ENCODE peak calls at places on chromosomes 11 and 22, in seven cellular contexts. One of them, this sample, is unnamed. For H3K9me3 and H3K4me1, the result is how much of the 10 kb centered on the place peaks cover.

GRCh38 chr11:67644472-67645418 is 5.2 kb upstream of the TBX10 start:
- DNase-seq in H1: no peak
- DNase-seq in HCT116: no peak
- DNase-seq in neural progenitor cell: no peak
- DNase-seq in heart left ventricle: no peak
- DNase-seq in transverse colon: no peak
- DNase-seq in tibial nerve: no peak
- DNase-seq in this sample: no peak

GRCh38 chr22:37870273-37870672 is 21.1 kb downstream of the EIF3L start:
- DNase-seq in H1: no peak
- DNase-seq in HCT116: no peak
- DNase-seq in neural progenitor cell: no peak
- DNase-seq in heart left ventricle: no peak
- DNase-seq in transverse colon: no peak
- DNase-seq in tibial nerve: no peak
- DNase-seq in this sample: no peak

GRCh38 chr11:1263036-1263435 is 40.2 kb downstream of the MUC5B start:
- DNase-seq in H1: no peak
- DNase-seq in HCT116: no peak
- DNase-seq in neural progenitor cell: no peak
- DNase-seq in heart left ventricle: no peak
- DNase-seq in transverse colon: peak
- DNase-seq in tibial nerve: no peak
- DNase-seq in this sample: no peak

GRCh38 chr11:6736495-6737121 is 35.2 kb downstream of the OR2AG2 start:
- DNase-seq in H1: no peak
- DNase-seq in HCT116: no peak
- DNase-seq in neural progenitor cell: no peak
- DNase-seq in heart left ventricle: no peak
- DNase-seq in transverse colon: no peak
- DNase-seq in tibial nerve: no peak
- DNase-seq in this sample: no peak

GRCh38 chr22:46008291-46008690 is 31.3 kb upstream of the WNT7B start:
- DNase-seq in H1: no peak
- DNase-seq in HCT116: no peak
- DNase-seq in neural progenitor cell: no peak
- DNase-seq in heart left ventricle: no peak
- DNase-seq in transverse colon: no peak
- DNase-seq in tibial nerve: no peak
- DNase-seq in this sample: no peak

GRCh38 chr11:68449951-68450350 is 10.6 kb upstream of the PPP6R3 start:
- DNase-seq in H1: no peak
- DNase-seq in HCT116: no peak
- DNase-seq in neural progenitor cell: no peak
- DNase-seq in heart left ventricle: no peak
- DNase-seq in transverse colon: no peak
- DNase-seq in tibial nerve: no peak
- DNase-seq in this sample: no peak

GRCh38 chr11:108768370-108768769 is 103.5 kb downstream of the DDX10 start:
- DNase-seq in H1: no peak
- DNase-seq in HCT116: no peak
- DNase-seq in neural progenitor cell: no peak
- DNase-seq in heart left ventricle: no peak
- DNase-seq in transverse colon: no peak
- DNase-seq in tibial nerve: no peak
- DNase-seq in this sample: no peak

GRCh38 chr11:35622070-35622469 is 3.8 kb downstream of the FJX1 start:
- DNase-seq in H1: no peak
- DNase-seq in HCT116: no peak
- DNase-seq in neural progenitor cell: peak
- DNase-seq in heart left ventricle: no peak
- DNase-seq in transverse colon: no peak
- DNase-seq in tibial nerve: no peak
- DNase-seq in this sample: no peak

GRCh38 chr11:3880724-3881123 is 25.3 kb downstream of the STIM1 start:
- DNase-seq in H1: no peak
- DNase-seq in HCT116: no peak
- DNase-seq in neural progenitor cell: no peak
- DNase-seq in heart left ventricle: no peak
- DNase-seq in transverse colon: no peak
- DNase-seq in tibial nerve: no peak
- DNase-seq in this sample: no peak

GRCh38 chr11:28491431-28491830 is 383.2 kb downstream of the METTL15 start:
- DNase-seq in H1: no peak
- DNase-seq in HCT116: no peak
- DNase-seq in neural progenitor cell: no peak
- DNase-seq in heart left ventricle: no peak
- DNase-seq in transverse colon: no peak
- DNase-seq in tibial nerve: no peak
- DNase-seq in this sample: no peak

GRCh38 chr11:119745776-119746535 is 17.0 kb upstream of the NECTIN1 start:
- DNase-seq in H1: no peak
- DNase-seq in HCT116: no peak
- DNase-seq in neural progenitor cell: no peak
- DNase-seq in heart left ventricle: no peak
- DNase-seq in transverse colon: no peak
- DNase-seq in tibial nerve: no peak
- DNase-seq in this sample: no peak

GRCh38 chr11:79312591-79313267 is 128.1 kb downstream of the TENM4 start:
- DNase-seq in H1: no peak
- DNase-seq in HCT116: no peak
- DNase-seq in neural progenitor cell: no peak
- DNase-seq in heart left ventricle: no peak
- DNase-seq in transverse colon: no peak
- DNase-seq in tibial nerve: no peak
- DNase-seq in this sample: no peak

GRCh38 chr22:36435516-36436415 is 45.7 kb downstream of the TXN2 start:
- DNase-seq in H1: no peak
- DNase-seq in HCT116: no peak
- DNase-seq in neural progenitor cell: peak
- DNase-seq in heart left ventricle: no peak
- DNase-seq in transverse colon: peak
- DNase-seq in tibial nerve: no peak
- DNase-seq in this sample: no peak

GRCh38 chr11:1560618-1561251 is 11.3 kb downstream of the DUSP8 start:
- DNase-seq in H1: no peak
- DNase-seq in HCT116: no peak
- DNase-seq in neural progenitor cell: no peak
- DNase-seq in heart left ventricle: no peak
- DNase-seq in transverse colon: no peak
- DNase-seq in tibial nerve: no peak
- DNase-seq in this sample: no peak

GRCh38 chr11:1875093-1875785 is 16.5 kb downstream of the PRR33 start:
- DNase-seq in H1: no peak
- DNase-seq in HCT116: no peak
- DNase-seq in neural progenitor cell: no peak
- DNase-seq in heart left ventricle: peak
- DNase-seq in transverse colon: peak
- DNase-seq in tibial nerve: no peak
- DNase-seq in this sample: no peak

GRCh38 chr22:37189011-37189466 is 992 bp upstream of the C1QTNF6 start:
- DNase-seq in H1: no peak
- DNase-seq in HCT116: peak
- DNase-seq in neural progenitor cell: no peak
- DNase-seq in heart left ventricle: no peak
- DNase-seq in transverse colon: no peak
- DNase-seq in tibial nerve: no peak
- DNase-seq in this sample: no peak

GRCh38 chr22:43081968-43082367 is 7.2 kb downstream of the TTLL1 start:
- DNase-seq in H1: no peak
- DNase-seq in HCT116: no peak
- DNase-seq in neural progenitor cell: no peak
- DNase-seq in heart left ventricle: no peak
- DNase-seq in transverse colon: no peak
- DNase-seq in tibial nerve: no peak
- DNase-seq in this sample: no peak

GRCh38 chr22:36977401-36977861 is 41.8 kb downstream of the TST start:
- DNase-seq in H1: peak
- DNase-seq in HCT116: no peak
- DNase-seq in neural progenitor cell: peak
- DNase-seq in heart left ventricle: peak
- DNase-seq in transverse colon: peak
- DNase-seq in tibial nerve: peak
- DNase-seq in this sample: no peak

GRCh38 chr11:1953489-1954284 is 6.6 kb downstream of the MRPL23 start:
- DNase-seq in H1: no peak
- DNase-seq in HCT116: no peak
- DNase-seq in neural progenitor cell: no peak
- DNase-seq in heart left ventricle: peak
- DNase-seq in transverse colon: no peak
- DNase-seq in tibial nerve: no peak
- DNase-seq in this sample: no peak

GRCh38 chr11:105673089-105673488 is 63.2 kb downstream of the GRIA4 start:
- DNase-seq in H1: no peak
- DNase-seq in HCT116: no peak
- DNase-seq in neural progenitor cell: peak
- DNase-seq in heart left ventricle: peak
- DNase-seq in transverse colon: no peak
- DNase-seq in tibial nerve: no peak
- DNase-seq in this sample: peak

DNA sequence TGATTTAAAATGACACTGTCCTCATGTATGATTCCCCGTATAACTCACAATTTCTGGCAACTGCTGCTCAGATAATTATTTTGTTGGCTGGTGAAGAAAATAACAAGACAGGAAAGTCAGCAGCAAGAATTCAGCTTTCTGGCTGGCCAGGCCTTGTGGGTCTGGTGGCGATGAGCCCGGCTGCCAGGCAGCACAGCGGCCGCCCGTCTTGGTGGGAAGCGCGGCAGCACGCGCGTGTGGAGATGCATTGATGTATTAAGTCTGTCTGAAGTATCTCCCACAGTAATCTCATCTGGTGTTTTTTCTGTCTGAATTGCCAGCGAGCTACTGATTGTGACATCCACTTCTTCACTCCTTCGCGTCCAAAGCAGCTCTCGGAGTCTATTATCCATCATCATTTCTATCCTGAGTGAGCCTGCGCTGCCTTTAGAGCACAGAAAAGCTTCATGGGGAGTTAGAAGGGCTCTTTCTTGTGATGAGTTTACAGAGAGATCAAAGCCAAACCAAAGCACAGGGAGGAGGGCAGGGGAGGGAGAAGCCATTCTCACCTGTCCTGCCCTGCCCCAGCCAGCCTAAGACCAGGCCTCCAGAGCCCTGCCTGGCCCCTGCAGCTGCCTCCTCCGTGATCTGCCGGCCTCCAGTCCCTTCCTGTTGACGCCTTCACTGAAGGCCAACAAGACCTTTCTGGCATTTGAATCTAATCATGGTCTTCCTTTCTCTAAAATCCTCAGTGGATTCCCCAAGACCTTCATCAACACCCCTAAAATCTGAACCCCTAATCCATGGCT is 1418.9 kb downstream of the TBC1D22A start:
- DNase-seq in H1: no peak
- DNase-seq in HCT116: no peak
- DNase-seq in neural progenitor cell: no peak
- DNase-seq in heart left ventricle: no peak
- DNase-seq in transverse colon: no peak
- DNase-seq in tibial nerve: no peak
- DNase-seq in this sample: no peak
- H3K9me3 ChIP-seq in H1: under half
- H3K9me3 ChIP-seq in HCT116: under half
- H3K9me3 ChIP-seq in neural progenitor cell: under half
- H3K9me3 ChIP-seq in heart left ventricle: under half
- H3K9me3 ChIP-seq in transverse colon: under half
- H3K9me3 ChIP-seq in tibial nerve: under half
- H3K9me3 ChIP-seq in this sample: under half

GRCh38 chr11:62556102-62556871 is 9.7 kb upstream of the AHNAK start:
- DNase-seq in H1: peak
- DNase-seq in HCT116: peak
- DNase-seq in neural progenitor cell: peak
- DNase-seq in heart left ventricle: peak
- DNase-seq in transverse colon: peak
- DNase-seq in tibial nerve: peak
- DNase-seq in this sample: no peak

GRCh38 chr11:62556872-62557631 is 10.4 kb upstream of the AHNAK start:
- DNase-seq in H1: no peak
- DNase-seq in HCT116: no peak
- DNase-seq in neural progenitor cell: no peak
- DNase-seq in heart left ventricle: no peak
- DNase-seq in transverse colon: peak
- DNase-seq in tibial nerve: no peak
- DNase-seq in this sample: no peak

GRCh38 chr11:62559204-62559603 is 12.6 kb upstream of the AHNAK start:
- DNase-seq in H1: no peak
- DNase-seq in HCT116: no peak
- DNase-seq in neural progenitor cell: peak
- DNase-seq in heart left ventricle: no peak
- DNase-seq in transverse colon: no peak
- DNase-seq in tibial nerve: no peak
- DNase-seq in this sample: no peak

GRCh38 chr11:62560566-62561103 is 13.1 kb downstream of the EEF1G start:
- DNase-seq in H1: peak
- DNase-seq in HCT116: peak
- DNase-seq in neural progenitor cell: peak
- DNase-seq in heart left ventricle: peak
- DNase-seq in transverse colon: peak
- DNase-seq in tibial nerve: peak
- DNase-seq in this sample: no peak

GRCh38 chr11:62558669-62559068 is 12.1 kb upstream of the AHNAK start:
- DNase-seq in H1: no peak
- DNase-seq in HCT116: no peak
- DNase-seq in neural progenitor cell: no peak
- DNase-seq in heart left ventricle: no peak
- DNase-seq in transverse colon: no peak
- DNase-seq in tibial nerve: no peak
- DNase-seq in this sample: no peak
- H3K4me1 ChIP-seq in H1: under half
- H3K4me1 ChIP-seq in HCT116: half or more
- H3K4me1 ChIP-seq in neural progenitor cell: half or more
- H3K4me1 ChIP-seq in heart left ventricle: half or more
- H3K4me1 ChIP-seq in transverse colon: half or more
- H3K4me1 ChIP-seq in tibial nerve: under half
- H3K4me1 ChIP-seq in this sample: under half

DNA sequence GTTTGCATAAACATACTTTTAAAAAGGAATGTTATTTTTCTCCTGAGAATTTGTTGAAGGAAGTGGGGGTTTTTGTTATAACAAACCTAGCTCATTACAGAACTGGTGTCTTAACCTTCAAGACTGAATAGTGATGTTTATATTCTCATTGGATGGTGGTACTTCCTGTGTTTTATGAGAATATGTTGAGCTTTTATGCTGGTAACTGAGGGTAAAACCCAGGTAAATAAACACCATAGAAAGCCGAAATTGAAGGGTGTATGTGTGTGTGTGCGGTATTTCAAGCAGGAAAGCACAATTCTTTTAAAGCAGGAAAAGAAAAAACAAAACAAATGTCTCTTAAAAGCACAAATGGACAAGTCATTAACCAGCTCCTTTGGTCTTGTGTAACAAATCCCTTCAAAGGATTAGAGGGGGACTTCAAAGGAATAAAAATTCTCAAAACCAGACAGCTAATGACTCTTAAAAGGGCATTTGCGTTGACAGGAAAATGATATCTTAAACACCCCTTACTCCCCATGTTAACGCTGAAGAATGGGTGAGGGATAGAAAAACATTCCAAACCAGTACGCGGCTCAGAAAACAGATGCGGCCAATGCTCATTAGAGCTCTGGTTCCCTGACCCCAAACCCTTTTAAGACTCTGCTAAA is 23.8 kb downstream of the LMO2 start:
- DNase-seq in H1: no peak
- DNase-seq in HCT116: no peak
- DNase-seq in neural progenitor cell: peak
- DNase-seq in heart left ventricle: no peak
- DNase-seq in transverse colon: no peak
- DNase-seq in tibial nerve: no peak
- DNase-seq in this sample: no peak
- H3K4me3 ChIP-seq in H1: peak
- H3K4me3 ChIP-seq in HCT116: no peak
- H3K4me3 ChIP-seq in neural progenitor cell: peak
- H3K4me3 ChIP-seq in heart left ventricle: peak
- H3K4me3 ChIP-seq in transverse colon: peak
- H3K4me3 ChIP-seq in tibial nerve: peak
- H3K4me3 ChIP-seq in this sample: peak

GRCh38 chr11:94024547-94024946 is 3.4 kb downstream of the HEPHL1 start:
- DNase-seq in H1: no peak
- DNase-seq in HCT116: no peak
- DNase-seq in neural progenitor cell: no peak
- DNase-seq in heart left ventricle: no peak
- DNase-seq in transverse colon: no peak
- DNase-seq in tibial nerve: no peak
- DNase-seq in this sample: no peak
- H3K9me3 ChIP-seq in H1: under half
- H3K9me3 ChIP-seq in HCT116: under half
- H3K9me3 ChIP-seq in neural progenitor cell: under half
- H3K9me3 ChIP-seq in heart left ventricle: under half
- H3K9me3 ChIP-seq in transverse colon: under half
- H3K9me3 ChIP-seq in tibial nerve: under half
- H3K9me3 ChIP-seq in this sample: under half

This sample was measured in iPS DF 6.9.